ENCODE peak calls at places on chromosome 9, in nine cellular contexts. One of them, this sample, is unnamed.

GRCh38 chr9:122227576-122227903 is 1.2 kb downstream of the LHX6 start:
- DNase-seq in NCI-H1417: peak
- DNase-seq in HTR-8/SVneo: no peak
- DNase-seq in NCI-H446 treated with DMSO at 0.1 percent for 48 hours: no peak
- DNase-seq in fibroblast of the aortic adventitia: no peak
- DNase-seq in C1 segment of cervical spinal cord: no peak
- DNase-seq in NCI-H1092 treated with DMSO at 0.1 percent for 48 hours: peak
- DNase-seq in iris pigment epithelial cell: no peak
- DNase-seq in naive thymus-derived CD8-positive, alpha-beta T cell: no peak
- DNase-seq in this sample: no peak

GRCh38 chr9:33311953-33312352 is 21.6 kb downstream of the NFX1 start:
- DNase-seq in naive thymus-derived CD8-positive, alpha-beta T cell: no peak
- DNase-seq in NCI-H446 treated with DMSO at 0.1 percent for 48 hours: no peak
- DNase-seq in fibroblast of the aortic adventitia: no peak
- DNase-seq in NCI-H1092 treated with DMSO at 0.1 percent for 48 hours: no peak
- DNase-seq in NCI-H1417: no peak
- DNase-seq in iris pigment epithelial cell: peak
- DNase-seq in HTR-8/SVneo: no peak
- DNase-seq in C1 segment of cervical spinal cord: no peak
- DNase-seq in this sample: no peak

GRCh38 chr9:93264338-93265125 is 80.6 kb downstream of the WNK2 start:
- DNase-seq in naive thymus-derived CD8-positive, alpha-beta T cell: no peak
- DNase-seq in NCI-H446 treated with DMSO at 0.1 percent for 48 hours: no peak
- DNase-seq in fibroblast of the aortic adventitia: no peak
- DNase-seq in iris pigment epithelial cell: no peak
- DNase-seq in NCI-H1417: no peak
- DNase-seq in C1 segment of cervical spinal cord: no peak
- DNase-seq in NCI-H1092 treated with DMSO at 0.1 percent for 48 hours: no peak
- DNase-seq in HTR-8/SVneo: no peak
- DNase-seq in this sample: no peak

GRCh38 chr9:126117631-126118030 is 209.0 kb upstream of the MVB12B start:
- DNase-seq in HTR-8/SVneo: no peak
- DNase-seq in C1 segment of cervical spinal cord: no peak
- DNase-seq in fibroblast of the aortic adventitia: no peak
- DNase-seq in NCI-H1092 treated with DMSO at 0.1 percent for 48 hours: no peak
- DNase-seq in iris pigment epithelial cell: no peak
- DNase-seq in NCI-H446 treated with DMSO at 0.1 percent for 48 hours: no peak
- DNase-seq in NCI-H1417: no peak
- DNase-seq in naive thymus-derived CD8-positive, alpha-beta T cell: no peak
- DNase-seq in this sample: no peak

GRCh38 chr9:125564641-125565040 is 142.4 kb downstream of the MAPKAP1 start:
- DNase-seq in NCI-H1092 treated with DMSO at 0.1 percent for 48 hours: no peak
- DNase-seq in NCI-H446 treated with DMSO at 0.1 percent for 48 hours: no peak
- DNase-seq in HTR-8/SVneo: no peak
- DNase-seq in C1 segment of cervical spinal cord: no peak
- DNase-seq in fibroblast of the aortic adventitia: no peak
- DNase-seq in NCI-H1417: no peak
- DNase-seq in naive thymus-derived CD8-positive, alpha-beta T cell: no peak
- DNase-seq in iris pigment epithelial cell: no peak
- DNase-seq in this sample: no peak

GRCh38 chr9:6889868-6890267 is 132.1 kb downstream of the KDM4C start:
- DNase-seq in NCI-H1092 treated with DMSO at 0.1 percent for 48 hours: no peak
- DNase-seq in HTR-8/SVneo: no peak
- DNase-seq in NCI-H1417: no peak
- DNase-seq in fibroblast of the aortic adventitia: no peak
- DNase-seq in C1 segment of cervical spinal cord: no peak
- DNase-seq in NCI-H446 treated with DMSO at 0.1 percent for 48 hours: no peak
- DNase-seq in naive thymus-derived CD8-positive, alpha-beta T cell: no peak
- DNase-seq in iris pigment epithelial cell: no peak
- DNase-seq in this sample: no peak

GRCh38 chr9:93207326-93207814 is 23.4 kb downstream of the WNK2 start:
- DNase-seq in NCI-H1417: peak
- DNase-seq in fibroblast of the aortic adventitia: peak
- DNase-seq in NCI-H446 treated with DMSO at 0.1 percent for 48 hours: peak
- DNase-seq in NCI-H1092 treated with DMSO at 0.1 percent for 48 hours: peak
- DNase-seq in HTR-8/SVneo: no peak
- DNase-seq in C1 segment of cervical spinal cord: peak
- DNase-seq in naive thymus-derived CD8-positive, alpha-beta T cell: no peak
- DNase-seq in iris pigment epithelial cell: peak
- DNase-seq in this sample: no peak

GRCh38 chr9:7394007-7394774 is 405.4 kb downstream of the DMAC1 start:
- DNase-seq in C1 segment of cervical spinal cord: no peak
- DNase-seq in HTR-8/SVneo: no peak
- DNase-seq in fibroblast of the aortic adventitia: no peak
- DNase-seq in NCI-H446 treated with DMSO at 0.1 percent for 48 hours: no peak
- DNase-seq in NCI-H1417: no peak
- DNase-seq in NCI-H1092 treated with DMSO at 0.1 percent for 48 hours: peak
- DNase-seq in iris pigment epithelial cell: no peak
- DNase-seq in naive thymus-derived CD8-positive, alpha-beta T cell: no peak
- DNase-seq in this sample: no peak

GRCh38 chr9:83681490-83681889 is 26.3 kb downstream of the UBQLN1 start:
- DNase-seq in C1 segment of cervical spinal cord: no peak
- DNase-seq in iris pigment epithelial cell: no peak
- DNase-seq in fibroblast of the aortic adventitia: no peak
- DNase-seq in HTR-8/SVneo: no peak
- DNase-seq in NCI-H1417: no peak
- DNase-seq in naive thymus-derived CD8-positive, alpha-beta T cell: no peak
- DNase-seq in NCI-H446 treated with DMSO at 0.1 percent for 48 hours: no peak
- DNase-seq in NCI-H1092 treated with DMSO at 0.1 percent for 48 hours: no peak
- DNase-seq in this sample: no peak

GRCh38 chr9:121118266-121118665 is 43.5 kb downstream of the CNTRL start:
- DNase-seq in fibroblast of the aortic adventitia: no peak
- DNase-seq in NCI-H446 treated with DMSO at 0.1 percent for 48 hours: no peak
- DNase-seq in iris pigment epithelial cell: no peak
- DNase-seq in HTR-8/SVneo: no peak
- DNase-seq in C1 segment of cervical spinal cord: no peak
- DNase-seq in naive thymus-derived CD8-positive, alpha-beta T cell: no peak
- DNase-seq in NCI-H1092 treated with DMSO at 0.1 percent for 48 hours: no peak
- DNase-seq in NCI-H1417: no peak
- DNase-seq in this sample: no peak